ENCODE peak calls at places on chromosomes 2 and 18, in four cellular contexts. D is lower lobe of right lung, B is Peyer's patch, J is K562. T is an unnamed sample.

GRCh38 chr2:215664847-215665525 is 229.1 kb upstream of the FN1 start:
- DNase-seq in D (no peak), B (no peak), J (no peak), T (no peak)

GRCh38 chr2:199716807-199717586 is 134.0 kb downstream of the FTCDNL1 start:
- DNase-seq in D (no peak), B (no peak), J (no peak), T (no peak)

GRCh38 chr2:71253476-71253875 is 26.6 kb upstream of the PAIP2B start:
- DNase-seq in D (no peak), B (no peak), J (no peak), T (no peak)

GRCh38 chr2:88574445-88574844 is 52.8 kb downstream of the EIF2AK3 start:
- DNase-seq in D (no peak), B (no peak), J (no peak), T (no peak)

GRCh38 chr18:41745166-41746049 is 209.6 kb upstream of the PIK3C3 start:
- DNase-seq in D (no peak), B (no peak), J (no peak), T (no peak)

GRCh38 chr2:17355608-17356329 is 162.5 kb downstream of the RAD51AP2 start:
- DNase-seq in D (no peak), B (no peak), J (no peak), T (no peak)

GRCh38 chr2:101718993-101719571 is 21.6 kb downstream of the MAP4K4 start:
- DNase-seq in D (no peak), B (no peak), J (no peak), T (no peak)

GRCh38 chr2:75698928-75699327 is 11.8 kb downstream of the GCFC2 start:
- DNase-seq in D (no peak), B (no peak), J (no peak), T (no peak)

GRCh38 chr2:5227062-5227699 is 465.0 kb upstream of the SOX11 start:
- DNase-seq in D (no peak), B (no peak), J (no peak), T (no peak)

GRCh38 chr2:206480161-206480560 is 36.8 kb downstream of the ADAM23 start:
- DNase-seq in D (no peak), B (no peak), J (no peak), T (no peak)

GRCh38 chr2:104429978-104430740 is 423.8 kb upstream of the POU3F3 start:
- DNase-seq in D (no peak), B (no peak), J (no peak), T (no peak)

GRCh38 chr2:38158361-38159128 is 82.6 kb upstream of the CYP1B1 start:
- DNase-seq in D (no peak), B (no peak), J (no peak), T (no peak)

GRCh38 chr2:130985831-130986649 is 107.2 kb downstream of the FAM168B start:
- DNase-seq in D (no peak), B (no peak), J (no peak), T (no peak)

GRCh38 chr18:2656237-2657042 is 914 bp downstream of the SMCHD1 start:
- DNase-seq in D (peak; percentile 79), B (peak; percentile 63), J (peak; percentile 44), T (peak; percentile 81)

GRCh38 chr2:223062304-223062845 is 10.4 kb downstream of the KCNE4 start:
- DNase-seq in D (no peak), B (no peak), J (no peak), T (no peak)

GRCh38 chr2:240983361-240983995 is 14.9 kb upstream of the SNED1 start:
- DNase-seq in D (peak; percentile 65), B (no peak), J (peak; percentile 57), T (peak; percentile 21)

GRCh38 chr2:181123798-181124217 is 143.4 kb downstream of the UBE2E3 start:
- DNase-seq in D (no peak), B (peak; percentile 35), J (no peak), T (no peak)

GRCh38 chr18:42578781-42579180 is 536.7 kb downstream of the RIT2 start:
- DNase-seq in D (no peak), B (no peak), J (no peak), T (no peak)

GRCh38 chr2:175931751-175932295 is 70.2 kb downstream of the LNPK start:
- DNase-seq in D (no peak), B (no peak), J (no peak), T (no peak)

GRCh38 chr2:36797324-36798070 is 101.0 kb downstream of the VIT start:
- DNase-seq in D (no peak), B (no peak), J (no peak), T (no peak)

GRCh38 chr2:41600460-41600859 is 447.4 kb upstream of the PKDCC start:
- DNase-seq in D (no peak), B (no peak), J (no peak), T (no peak)

GRCh38 chr18:79708412-79708811 is 28.8 kb downstream of the CTDP1 start:
- DNase-seq in D (no peak), B (no peak), J (no peak), T (no peak)

GRCh38 chr18:79706006-79706405 is 26.4 kb downstream of the CTDP1 start:
- DNase-seq in D (no peak), B (no peak), J (no peak), T (no peak)

GRCh38 chr18:79707671-79708070 is 28.1 kb downstream of the CTDP1 start:
- DNase-seq in D (no peak), B (no peak), J (no peak), T (no peak)

GRCh38 chr18:79706658-79707057 is 27.1 kb downstream of the CTDP1 start:
- DNase-seq in D (no peak), B (no peak), J (no peak), T (no peak)

DNA sequence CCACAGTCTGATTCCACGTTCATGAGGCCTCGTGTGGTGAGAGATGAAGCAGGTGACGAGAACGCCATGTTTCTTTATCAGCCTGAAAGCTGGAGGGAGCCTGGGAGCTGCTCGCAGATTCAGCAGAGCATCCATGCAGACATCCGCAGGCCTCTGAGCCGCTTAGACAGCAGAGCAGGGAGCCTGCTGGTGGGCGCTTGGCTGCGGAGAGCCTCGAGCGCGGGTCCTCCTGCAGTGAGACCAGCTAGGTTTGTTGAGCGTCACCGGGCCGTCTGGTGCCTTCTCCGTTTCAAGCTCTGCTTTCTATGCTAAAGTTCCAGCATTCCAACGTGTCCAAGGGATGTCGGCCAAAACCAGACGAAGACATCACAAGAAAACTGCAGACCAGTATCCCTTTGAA is 27.6 kb downstream of the CTDP1 start:
- DNase-seq in D (no peak), B (no peak), J (no peak), T (no peak)
- H3K36me3 ChIP-seq in D (peaks cover 85% of the 10 kb centered on the region), B (no peaks in the 10 kb centered on the region), J (peaks cover 29% of the 10 kb centered on the region), T (peaks cover 6% of the 10 kb centered on the region)

DNA sequence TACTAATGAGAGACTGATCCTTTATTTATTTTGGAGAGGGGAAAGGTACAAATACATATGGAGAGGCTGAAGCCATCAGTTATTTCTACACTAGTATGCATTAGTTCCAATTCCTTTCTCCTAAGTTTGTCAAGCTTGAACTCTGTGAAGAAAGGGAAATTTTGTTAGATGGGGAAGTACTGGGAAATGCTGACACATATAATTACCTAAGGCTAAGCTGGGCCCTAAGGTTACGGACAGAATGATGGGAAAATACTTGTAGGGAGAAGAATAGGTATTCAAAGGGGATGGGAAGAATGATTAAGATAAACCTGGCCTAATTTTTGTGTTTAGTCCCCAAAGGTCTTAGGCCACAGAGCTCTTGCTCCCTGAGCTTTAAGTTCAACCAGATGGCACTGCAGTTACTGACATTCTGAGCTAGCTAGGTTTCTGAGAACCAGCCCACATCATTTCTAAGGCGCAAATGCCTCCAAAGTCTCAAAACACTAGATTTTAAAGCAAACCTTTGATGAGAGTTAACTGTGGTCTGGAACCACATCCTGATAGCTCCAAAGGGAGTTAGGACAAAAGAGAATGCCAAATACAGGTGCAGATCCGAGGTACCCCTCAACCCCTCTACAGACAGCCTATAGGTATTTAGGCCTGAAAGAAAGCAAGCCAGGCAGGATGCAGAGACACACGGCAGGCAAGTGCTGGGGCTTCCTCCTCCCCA is 2.7 kb downstream of the TMEM163 start:
- DNase-seq in D (no peak), B (no peak), J (no peak), T (no peak)
- H3K27me3 ChIP-seq in D (peaks cover 45% of the 10 kb centered on the region), B (peaks cover 25% of the 10 kb centered on the region), J (peaks cover 16% of the 10 kb centered on the region), T (peaks cover 11% of the 10 kb centered on the region)

GRCh38 chr18:22031581-22031980 is 137.8 kb upstream of the GATA6 start:
- DNase-seq in D (no peak), B (no peak), J (no peak), T (no peak)

GRCh38 chr18:22021701-22022100 is 147.7 kb upstream of the GATA6 start:
- DNase-seq in D (no peak), B (no peak), J (no peak), T (no peak)

GRCh38 chr18:22024924-22025323 is 144.5 kb upstream of the GATA6 start:
- DNase-seq in D (no peak), B (no peak), J (no peak), T (no peak)

GRCh38 chr18:22026889-22027288 is 142.5 kb upstream of the GATA6 start:
- DNase-seq in D (no peak), B (no peak), J (no peak), T (no peak)

GRCh38 chr18:22026362-22026761 is 143.0 kb upstream of the GATA6 start:
- DNase-seq in D (no peak), B (no peak), J (no peak), T (no peak)
- H3K4me1 ChIP-seq in D (no peaks in the 10 kb centered on the region), B (peaks cover 5% of the 10 kb centered on the region), J (no peaks in the 10 kb centered on the region), T (no peaks in the 10 kb centered on the region)

GRCh38 chr2:237268004-237268708 is 145.8 kb downstream of the COL6A3 start:
- DNase-seq in D (no peak), B (no peak), J (no peak), T (no peak)

GRCh38 chr2:237269121-237269875 is 144.7 kb downstream of the COL6A3 start:
- DNase-seq in D (no peak), B (no peak), J (no peak), T (no peak)

GRCh38 chr2:237260032-237260431 is 153.9 kb downstream of the COL6A3 start:
- DNase-seq in D (no peak), B (no peak), J (no peak), T (no peak)

GRCh38 chr2:237262838-237263771 is 150.9 kb downstream of the COL6A3 start:
- DNase-seq in D (no peak), B (no peak), J (no peak), T (no peak)

GRCh38 chr2:237264480-237265219 is 149.3 kb downstream of the COL6A3 start:
- DNase-seq in D (no peak), B (no peak), J (no peak), T (peak; percentile 52)
- H3K36me3 ChIP-seq in D (no peaks in the 10 kb centered on the region), B (no peaks in the 10 kb centered on the region), J (no peaks in the 10 kb centered on the region), T (no peaks in the 10 kb centered on the region)

GRCh38 chr18:53458944-53459580 is 765.4 kb downstream of the MBD2 start:
- DNase-seq in D (no peak), B (no peak), J (no peak), T (no peak)
- H3K27me3 ChIP-seq in D (no peaks in the 10 kb centered on the region), B (no peaks in the 10 kb centered on the region), J (no peaks in the 10 kb centered on the region), T (no peaks in the 10 kb centered on the region)

DNA sequence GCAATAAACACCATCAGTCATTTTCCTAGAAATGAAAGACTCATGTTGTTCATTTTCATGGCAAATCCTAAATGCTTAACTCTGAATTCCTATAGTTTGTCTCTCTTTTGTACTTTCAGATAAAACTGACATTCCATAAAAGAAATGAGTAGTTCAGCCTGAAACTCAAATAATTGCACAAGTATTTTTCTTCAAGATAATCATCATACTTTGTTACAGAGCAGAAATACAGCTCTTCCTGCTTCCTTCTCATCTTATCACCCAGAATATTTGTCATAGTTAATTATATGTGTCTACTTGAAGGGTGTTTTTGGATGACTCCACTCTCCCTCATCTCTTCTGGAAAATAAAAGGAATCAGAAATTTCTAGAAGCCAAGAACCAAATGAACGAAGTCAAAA is 141.1 kb downstream of the HNMT start:
- DNase-seq in D (no peak), B (no peak), J (no peak), T (no peak)
- H3K4me1 ChIP-seq in D (no peaks in the 10 kb centered on the region), B (no peaks in the 10 kb centered on the region), J (no peaks in the 10 kb centered on the region), T (no peaks in the 10 kb centered on the region)

T was measured in psoas muscle.